ENCODE peak calls at places on chromosomes 16 and 17, in nine cellular contexts. S, K, X, V, Z, P, M, L and O are unnamed samples.
A peak's percentile ranks its signal among the peaks of the same experiment; 100 is the strongest.

GRCh38 chr17:76506408-76507328 is 5.4 kb upstream of the RHBDF2 start:
- DNase-seq in V (peak; percentile 54), Z (peak; percentile 81), X (peak; percentile 88), L (peak; percentile 80), K (peak; percentile 91), S (peak; percentile 82), M (peak; percentile 86), P (peak; percentile 82), O (peak; percentile 96)

GRCh38 chr16:79154081-79154480 is 446.5 kb downstream of the MAF start:
- DNase-seq in P (no peak), L (no peak), S (no peak), X (no peak), K (no peak), V (no peak), M (no peak), Z (no peak), O (no peak)

GRCh38 chr16:78004501-78004900 is 17.8 kb upstream of the CLEC3A start:
- DNase-seq in K (no peak), X (no peak), P (no peak), V (no peak), Z (no peak), L (no peak), M (no peak), S (no peak), O (no peak)

GRCh38 chr16:46817961-46818360 is 13.0 kb downstream of the C16orf87 start:
- DNase-seq in P (no peak), X (no peak), M (no peak), K (no peak), S (no peak), Z (no peak), V (peak; percentile 52), L (no peak), O (no peak)

GRCh38 chr17:8892338-8892690 is 24.8 kb upstream of the PIK3R6 start:
- DNase-seq in M (no peak), L (no peak), X (no peak), V (no peak), K (no peak), Z (no peak), S (no peak), P (no peak), O (no peak)

GRCh38 chr17:56142325-56142724 is 10.9 kb upstream of the ANKFN1 start:
- DNase-seq in M (no peak), Z (peak; percentile 26), L (no peak), P (no peak), K (no peak), X (no peak), S (no peak), V (peak; percentile 95), O (no peak)

GRCh38 chr17:78316115-78316866 is 43.6 kb downstream of the SOCS3 start:
- DNase-seq in S (no peak), X (no peak), P (no peak), V (no peak), L (no peak), K (peak; percentile 55), Z (no peak), M (no peak), O (no peak)

GRCh38 chr16:81610144-81610842 is 165.7 kb downstream of the CMIP start:
- DNase-seq in V (peak; percentile 84), Z (peak; percentile 62), P (peak; percentile 45), X (peak; percentile 35), K (peak; percentile 95), M (no peak), L (peak; percentile 81), S (no peak), O (no peak)

GRCh38 chr17:51052235-51052634 is 68.4 kb downstream of the SPAG9 start:
- DNase-seq in S (no peak), M (no peak), V (no peak), K (no peak), L (no peak), Z (no peak), X (no peak), P (no peak), O (no peak)

GRCh38 chr17:73972901-73973300 is 230.6 kb upstream of the RPL38 start:
- DNase-seq in S (no peak), Z (no peak), V (no peak), X (no peak), L (no peak), M (no peak), P (no peak), K (no peak), O (peak; percentile 21)

GRCh38 chr17:63066158-63066808 is 100.2 kb downstream of the TANC2 start:
- DNase-seq in S (no peak), M (no peak), P (no peak), V (no peak), K (peak; percentile 38), L (no peak), X (no peak), Z (no peak), O (no peak)

GRCh38 chr17:27430882-27431491 is 25.3 kb upstream of the KSR1 start:
- DNase-seq in M (no peak), V (peak; percentile 51), Z (peak; percentile 48), K (peak; percentile 78), X (peak; percentile 35), S (peak; percentile 41), P (no peak), L (peak; percentile 28), O (no peak)

GRCh38 chr16:17301593-17302135 is 169.1 kb downstream of the XYLT1 start:
- DNase-seq in K (no peak), M (no peak), X (no peak), P (no peak), L (no peak), V (no peak), S (no peak), Z (no peak), O (peak; percentile 84)

GRCh38 chr16:81447383-81448101 is 2.9 kb downstream of the CMIP start:
- DNase-seq in Z (peak; percentile 30), X (peak; percentile 32), V (no peak), M (no peak), L (no peak), K (no peak), S (no peak), P (peak; percentile 68), O (no peak)

GRCh38 chr16:30997887-30998711 is 12.3 kb downstream of the STX1B start:
- DNase-seq in Z (peak; percentile 92), P (no peak), M (no peak), L (no peak), S (no peak), X (no peak), V (peak; percentile 84), K (peak; percentile 50), O (no peak)

GRCh38 chr16:12010388-12011251 is 34.1 kb downstream of the SNX29 start:
- DNase-seq in P (no peak), M (no peak), L (no peak), K (no peak), S (no peak), Z (no peak), V (no peak), X (no peak), O (no peak)

GRCh38 chr17:79926308-79927135 is 87.3 kb upstream of the CBX4 start:
- DNase-seq in M (no peak), P (no peak), V (no peak), K (peak; percentile 33), X (no peak), S (no peak), Z (no peak), L (no peak), O (no peak)

GRCh38 chr17:79923974-79924638 is 84.9 kb upstream of the CBX4 start:
- DNase-seq in K (peak; percentile 72), L (no peak), V (peak; percentile 12), S (peak; percentile 71), M (peak; percentile 16), P (no peak), X (peak; percentile 54), Z (no peak), O (no peak)

GRCh38 chr17:79926002-79926307 is 86.7 kb upstream of the CBX4 start:
- DNase-seq in K (no peak), X (no peak), Z (no peak), S (no peak), L (no peak), V (no peak), P (no peak), M (no peak), O (no peak)

GRCh38 chr17:79924639-79924976 is 85.4 kb upstream of the CBX4 start:
- DNase-seq in P (no peak), K (no peak), L (no peak), Z (no peak), S (no peak), X (no peak), M (no peak), V (no peak), O (no peak)

GRCh38 chr17:79925242-79925957 is 86.2 kb upstream of the CBX4 start:
- DNase-seq in L (peak; percentile 60), V (peak; percentile 25), X (peak; percentile 75), K (peak; percentile 82), S (no peak), M (no peak), P (peak; percentile 79), Z (peak; percentile 34), O (peak; percentile 83)
- H3K27ac ChIP-seq in L (no peak overlapping the region), V (no peak overlapping the region), X (peak overlapping the region; percentile 84), K (no peak overlapping the region), S (no peak overlapping the region), M (no peak overlapping the region), P (no peak overlapping the region), Z (peak overlapping the region; percentile 48), O (no peak overlapping the region)

GRCh38 chr16:56048425-56049100 is 142.7 kb upstream of the GNAO1 start:
- DNase-seq in K (no peak), P (no peak), M (no peak), S (no peak), Z (no peak), L (no peak), X (no peak), V (no peak), O (no peak)
- H3K27ac ChIP-seq in K (no peak overlapping the region), P (no peak overlapping the region), M (no peak overlapping the region), S (no peak overlapping the region), Z (no peak overlapping the region), L (peak overlapping the region; percentile 67), X (no peak overlapping the region), V (no peak overlapping the region), O (peak overlapping the region; percentile 12)

DNA sequence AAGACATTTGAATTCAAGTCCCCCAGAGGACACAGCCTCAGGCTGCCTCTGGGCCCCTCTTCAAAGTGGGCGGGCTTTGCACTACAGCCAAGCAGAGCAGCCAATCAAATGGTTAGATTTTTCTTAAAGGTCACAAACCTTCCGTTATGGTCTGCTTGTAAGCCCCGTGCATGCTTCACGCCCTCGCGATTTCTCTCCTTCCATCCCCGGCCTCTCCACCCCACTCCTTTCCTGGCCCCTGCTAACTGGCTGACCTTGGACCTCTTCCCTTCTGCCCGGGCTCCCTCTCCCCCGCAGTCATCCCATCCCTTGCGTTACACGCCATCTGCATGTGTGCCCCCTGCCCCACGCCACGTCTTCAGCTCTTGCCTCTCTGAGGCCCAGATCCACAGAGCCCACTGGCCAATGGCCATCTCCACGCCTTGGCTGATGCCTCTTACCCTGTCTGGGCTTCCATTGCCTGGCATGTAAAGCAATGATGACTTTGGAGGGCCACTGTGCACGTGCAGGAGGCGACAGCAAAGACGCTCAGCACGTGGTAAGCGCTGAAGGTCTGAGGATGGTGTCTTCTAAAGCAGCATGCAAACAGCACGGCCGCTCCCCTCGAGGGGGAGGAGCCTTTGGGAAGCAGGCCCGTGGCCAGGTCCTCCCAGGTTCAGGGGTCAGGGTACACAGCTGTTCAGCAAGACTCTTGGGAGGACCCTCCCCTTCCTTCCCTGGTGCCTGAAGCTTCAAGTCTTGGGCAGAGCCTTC is 86.8 kb downstream of the ZDHHC7 start:
- DNase-seq in L (peak; percentile 76), M (no peak), V (no peak), X (no peak), Z (no peak), P (no peak), S (no peak), K (peak; percentile 89), O (no peak)
- H3K27ac ChIP-seq in L (peak overlapping the region; percentile 93), M (no peak overlapping the region), V (no peak overlapping the region), X (no peak overlapping the region), Z (no peak overlapping the region), P (no peak overlapping the region), S (no peak overlapping the region), K (peak overlapping the region; percentile 4), O (peak overlapping the region; percentile 54)

GRCh38 chr17:1264196-1264595 is 6.0 kb upstream of the BHLHA9 start:
- DNase-seq in X (no peak), L (no peak), S (no peak), M (no peak), V (no peak), K (peak; percentile 22), P (no peak), Z (no peak), O (no peak)
- H3K27ac ChIP-seq in X (no peak overlapping the region), L (no peak overlapping the region), S (no peak overlapping the region), M (no peak overlapping the region), V (no peak overlapping the region), K (no peak overlapping the region), P (no peak overlapping the region), Z (peak overlapping the region; percentile 20), O (no peak overlapping the region)